ENCODE peak calls at places on chromosomes 7 and 10, in ten cellular contexts. K is HAP-1, U is spleen, H is fibroblast of pulmonary artery, W is mesendoderm, A is aorta, O is trophoblast cell, J is mesenchymal stem cell, T is heart right ventricle, Y is lower lobe of right lung. X is an unnamed sample.

GRCh38 chr10:5888843-5889623 is 660 bp downstream of the ANKRD16 start:
- DNase-seq in W (peak), Y (peak), T (no peak), K (peak), J (peak), U (peak), A (peak), O (peak), H (peak), X (peak)

GRCh38 chr10:124238367-124238766 is 145.0 kb upstream of the CHST15 start:
- DNase-seq in U (no peak), T (no peak), O (no peak), J (no peak), Y (no peak), K (no peak), H (no peak), A (peak), W (peak), X (no peak)

GRCh38 chr7:41630741-41631140 is 72.1 kb downstream of the INHBA start:
- DNase-seq in Y (no peak), A (no peak), H (no peak), T (no peak), U (no peak), J (no peak), W (no peak), O (no peak), K (no peak), X (no peak)

GRCh38 chr10:19908991-19909699 is 92.9 kb downstream of the PLXDC2 start:
- DNase-seq in W (no peak), K (no peak), A (no peak), T (no peak), O (no peak), U (no peak), Y (no peak), J (no peak), H (no peak), X (no peak)

GRCh38 chr10:98246911-98247820 is 20.8 kb downstream of the LOXL4 start:
- DNase-seq in W (no peak), K (no peak), A (no peak), T (no peak), O (no peak), H (peak), Y (no peak), J (peak), U (no peak), X (peak)

GRCh38 chr10:111836586-111836985 is 347.0 kb downstream of the GPAM start:
- DNase-seq in O (no peak), T (no peak), K (no peak), J (peak), Y (no peak), H (no peak), A (no peak), U (no peak), W (no peak), X (no peak)

GRCh38 chr10:77208857-77209256 is 428.8 kb downstream of the KCNMA1 start:
- DNase-seq in H (no peak), U (no peak), O (no peak), J (no peak), Y (no peak), A (no peak), T (no peak), K (no peak), W (no peak), X (no peak)

GRCh38 chr10:96450514-96451207 is 63.1 kb downstream of the TLL2 start:
- DNase-seq in H (no peak), W (peak), Y (no peak), T (no peak), U (no peak), J (no peak), O (peak), K (peak), A (no peak), X (no peak)

GRCh38 chr7:149838992-149839408 is 825 bp downstream of the ZNF862 start:
- DNase-seq in T (no peak), J (peak), O (no peak), Y (no peak), H (peak), A (no peak), W (peak), K (no peak), U (no peak), X (no peak)

GRCh38 chr7:26857534-26858228 is 6.7 kb downstream of the SKAP2 start:
- DNase-seq in U (peak), H (peak), Y (peak), O (peak), T (no peak), A (peak), K (peak), W (peak), J (peak), X (peak)
- H3K4me3 ChIP-seq in U (no peak), H (peak), Y (peak), O (no peak), T (no peak), A (no peak), K (peak), W (no peak), J (peak), X (peak)

GRCh38 chr7:103149808-103150180 is 895 bp upstream of the NAPEPLD start:
- DNase-seq in K (no peak), W (no peak), U (no peak), H (no peak), T (no peak), A (no peak), O (no peak), Y (no peak), J (no peak), X (no peak)
- H3K4me3 ChIP-seq in K (peak), W (no peak), U (peak), H (peak), T (peak), A (peak), O (no peak), Y (peak), J (peak), X (peak)

GRCh38 chr7:8221124-8221523 is 40.8 kb downstream of the ICA1 start:
- DNase-seq in K (no peak), U (no peak), J (no peak), O (no peak), T (no peak), Y (no peak), A (no peak), H (no peak), W (peak), X (no peak)
- H3K4me3 ChIP-seq in K (no peak), U (no peak), J (no peak), O (no peak), T (no peak), Y (no peak), A (no peak), H (no peak), W (no peak), X (no peak)

GRCh38 chr7:70829221-70830059 is 302.5 kb upstream of the GALNT17 start:
- DNase-seq in U (peak), K (peak), W (peak), O (peak), T (peak), A (peak), H (peak), Y (peak), J (peak), X (peak)
- H3K4me3 ChIP-seq in U (no peak), K (no peak), W (no peak), O (no peak), T (peak), A (no peak), H (no peak), Y (peak), J (peak), X (peak)